ENCODE peak calls at places on chromosome X, in seven cellular contexts. K, I, P, W, C, A and X are unnamed samples.

GRCh38 chrX:129706395-129707072 is 32.2 kb upstream of the XPNPEP2 start:
- DNase-seq in A (peak; percentile 64), W (no peak), I (no peak), K (no peak), C (no peak), P (no peak), X (no peak)

GRCh38 chrX:82029571-82030218 is 827.8 kb downstream of the SH3BGRL start:
- DNase-seq in A (no peak), C (no peak), I (no peak), K (no peak), W (no peak), P (no peak), X (no peak)

GRCh38 chrX:82676386-82676785 is 831.7 kb upstream of the POU3F4 start:
- DNase-seq in W (no peak), K (peak; percentile 6), I (no peak), C (no peak), A (no peak), P (no peak), X (no peak)

GRCh38 chrX:151801980-151802379 is 67.4 kb downstream of the CNGA2 start:
- DNase-seq in W (peak; percentile 23), A (no peak), P (no peak), I (no peak), K (peak; percentile 9), C (no peak), X (no peak)

GRCh38 chrX:31371956-31372355 is 300.1 kb upstream of the FTHL17 start:
- DNase-seq in I (no peak), K (no peak), C (no peak), P (no peak), A (no peak), W (no peak), X (no peak)

GRCh38 chrX:73765776-73766465 is 202.9 kb downstream of the CHIC1 start:
- DNase-seq in P (no peak), K (no peak), C (no peak), I (no peak), A (peak; percentile 3), W (no peak), X (no peak)

GRCh38 chrX:49039598-49040375 is 3.4 kb downstream of the TFE3 start:
- DNase-seq in W (peak; percentile 100), P (peak; percentile 51), I (peak; percentile 84), C (peak; percentile 18), A (no peak), K (peak; percentile 83), X (no peak)

GRCh38 chrX:49199906-49200771 is at the start of gene SYP:
- DNase-seq in K (peak; percentile 87), W (peak; percentile 97), C (peak; percentile 78), A (peak; percentile 85), I (peak; percentile 92), P (peak; percentile 80), X (peak; percentile 87)